ENCODE peak calls at places on chromosomes 6 and 20, in nine cellular contexts. O, G, R, E, Z, F, X, J and B are unnamed samples.

GRCh38 chr6:53536561-53536960 is 8.3 kb downstream of the GCLC start:
- DNase-seq in O (no peak), J (no peak), X (no peak), R (no peak), Z (no peak), E (no peak), F (no peak), G (no peak), B (no peak)

GRCh38 chr6:4599924-4600323 is 176.3 kb upstream of the CDYL start:
- DNase-seq in E (no peak), F (peak; percentile 28), G (peak; percentile 27), R (no peak), O (no peak), X (peak; percentile 37), Z (peak; percentile 84), J (no peak), B (no peak)

GRCh38 chr6:168083142-168083885 is 4.3 kb upstream of the FRMD1 start:
- DNase-seq in G (no peak), F (no peak), O (no peak), J (no peak), Z (no peak), R (no peak), X (no peak), E (no peak), B (no peak)

GRCh38 chr20:44523746-44524145 is 1.9 kb upstream of the SERINC3 start:
- DNase-seq in O (no peak), R (no peak), J (no peak), Z (no peak), G (no peak), E (no peak), F (no peak), X (no peak), B (no peak)

GRCh38 chr20:13349240-13349604 is 128.1 kb downstream of the ISM1 start:
- DNase-seq in O (no peak), X (no peak), E (no peak), F (no peak), R (no peak), Z (peak; percentile 46), G (no peak), J (no peak), B (no peak)

GRCh38 chr20:11274137-11274536 is 600.3 kb upstream of the JAG1 start:
- DNase-seq in X (peak; percentile 52), Z (peak; percentile 79), F (peak; percentile 75), J (peak; percentile 58), R (peak; percentile 32), G (peak; percentile 86), O (no peak), E (no peak), B (peak; percentile 31)

GRCh38 chr6:3571206-3571815 is 114.5 kb upstream of the SLC22A23 start:
- DNase-seq in F (no peak), O (no peak), J (no peak), X (no peak), E (no peak), G (no peak), Z (no peak), R (no peak), B (no peak)

GRCh38 chr20:208937-209566 is 18.0 kb upstream of the DEFB129 start:
- DNase-seq in Z (peak; percentile 79), F (peak; percentile 64), E (no peak), O (no peak), J (no peak), G (peak; percentile 72), X (peak; percentile 38), R (no peak), B (no peak)

GRCh38 chr20:2688041-2688591 is 4.5 kb upstream of the EBF4 start:
- DNase-seq in F (no peak), Z (peak; percentile 29), G (peak; percentile 59), J (peak; percentile 56), O (peak; percentile 69), R (peak; percentile 61), X (peak; percentile 15), E (no peak), B (no peak)

GRCh38 chr20:61560361-61560853 is 308.3 kb downstream of the CDH4 start:
- DNase-seq in Z (peak; percentile 42), E (no peak), O (no peak), F (no peak), R (no peak), G (peak; percentile 42), X (no peak), J (no peak), B (no peak)

DNA sequence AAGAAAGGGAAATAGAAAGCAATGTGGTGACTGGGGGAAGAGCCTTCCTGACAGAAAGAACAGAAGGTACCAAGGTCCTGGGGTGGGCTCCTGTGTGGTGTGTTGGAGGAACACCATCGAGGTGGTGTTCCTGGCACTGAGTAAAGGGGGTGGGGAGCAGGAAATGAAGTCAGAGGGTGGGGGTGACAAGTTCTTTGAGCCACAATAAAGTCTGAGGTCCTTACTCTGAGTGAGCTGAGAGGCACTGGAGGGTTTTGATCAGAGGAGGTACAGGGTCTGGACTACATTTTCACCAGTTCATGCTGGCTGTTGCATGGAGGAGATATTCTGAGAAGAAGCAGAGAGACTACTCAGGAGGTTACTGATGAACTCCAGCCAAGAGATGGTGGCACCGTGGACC is 198.2 kb downstream of the GMPR start:
- DNase-seq in O (no peak), R (no peak), X (no peak), G (no peak), F (no peak), Z (no peak), E (no peak), J (no peak), B (no peak)
- TF ChIP-seq POLR2A in O (no peak), R (no peak), X (no peak), G (no peak), F (no peak), Z (no peak), E (no peak), J (no peak), B (no peak)

GRCh38 chr6:113414511-113414910 is 442.6 kb upstream of the MARCKS start:
- DNase-seq in Z (peak; percentile 81), G (peak; percentile 69), F (peak; percentile 40), E (no peak), R (peak; percentile 26), O (no peak), J (peak; percentile 58), X (peak; percentile 57), B (peak; percentile 39)

GRCh38 chr6:113416166-113416565 is 441.0 kb upstream of the MARCKS start:
- DNase-seq in J (no peak), Z (peak; percentile 35), R (no peak), E (no peak), G (no peak), O (no peak), X (no peak), F (no peak), B (no peak)

GRCh38 chr6:113411006-113411405 is 446.1 kb upstream of the MARCKS start:
- DNase-seq in R (no peak), O (no peak), F (peak; percentile 35), G (peak; percentile 51), Z (no peak), X (no peak), J (no peak), E (no peak), B (no peak)

GRCh38 chr6:113412589-113413367 is 444.4 kb upstream of the MARCKS start:
- DNase-seq in X (no peak), O (no peak), G (no peak), E (no peak), Z (no peak), F (no peak), R (no peak), J (no peak), B (no peak)
- H3K27ac ChIP-seq in X (no peak overlapping the region), O (no peak overlapping the region), G (peak overlapping the region; percentile 4), E (no peak overlapping the region), Z (no peak overlapping the region), F (no peak overlapping the region), R (no peak overlapping the region), J (no peak overlapping the region), B (no peak overlapping the region)

GRCh38 chr6:42452171-42453026 is 673 bp upstream of the TRERF1 start:
- DNase-seq in O (peak; percentile 84), E (no peak), Z (peak; percentile 76), J (peak; percentile 82), R (peak; percentile 80), G (peak; percentile 86), X (peak; percentile 60), F (no peak), B (peak; percentile 82)
- TF ChIP-seq POLR2A in O (peak; percentile 15), E (no peak), Z (peak; percentile 31), J (peak; percentile 80), R (no peak), G (peak; percentile 68), X (peak; percentile 33), F (no peak), B (peak; percentile 63)

DNA sequence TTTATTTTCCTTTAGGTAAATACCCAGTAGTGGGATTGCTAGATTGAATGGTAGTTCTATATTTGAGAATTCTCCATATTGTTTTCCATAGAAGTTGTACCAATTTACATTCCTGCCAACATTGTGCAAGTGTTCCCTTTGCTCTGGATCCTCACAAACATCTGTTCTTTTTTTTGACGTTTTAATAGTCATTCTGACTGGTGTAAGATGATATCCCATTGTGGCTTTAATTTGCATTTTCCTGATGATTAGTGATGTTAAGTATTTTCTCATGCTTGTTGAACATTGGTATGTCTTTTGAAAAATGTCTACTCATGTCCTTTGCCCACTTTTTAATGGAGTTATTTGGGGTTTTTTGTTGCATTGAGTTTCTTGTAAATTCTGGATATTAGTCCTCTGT is 85.6 kb downstream of the UBE3D start:
- DNase-seq in Z (peak; percentile 86), J (no peak), G (no peak), X (no peak), R (no peak), E (no peak), O (no peak), F (no peak), B (no peak)
- H3K27ac ChIP-seq in Z (no peak overlapping the region), J (no peak overlapping the region), G (no peak overlapping the region), X (no peak overlapping the region), R (no peak overlapping the region), E (no peak overlapping the region), O (no peak overlapping the region), F (no peak overlapping the region), B (no peak overlapping the region)

GRCh38 chr20:1328680-1329330 is at the start of gene SDCBP2:
- DNase-seq in J (no peak), E (no peak), X (peak; percentile 23), O (no peak), G (no peak), R (peak; percentile 26), Z (no peak), F (no peak), B (no peak)
- TF ChIP-seq POLR2A in J (no peak), E (no peak), X (no peak), O (no peak), G (no peak), R (no peak), Z (no peak), F (no peak), B (no peak)

DNA sequence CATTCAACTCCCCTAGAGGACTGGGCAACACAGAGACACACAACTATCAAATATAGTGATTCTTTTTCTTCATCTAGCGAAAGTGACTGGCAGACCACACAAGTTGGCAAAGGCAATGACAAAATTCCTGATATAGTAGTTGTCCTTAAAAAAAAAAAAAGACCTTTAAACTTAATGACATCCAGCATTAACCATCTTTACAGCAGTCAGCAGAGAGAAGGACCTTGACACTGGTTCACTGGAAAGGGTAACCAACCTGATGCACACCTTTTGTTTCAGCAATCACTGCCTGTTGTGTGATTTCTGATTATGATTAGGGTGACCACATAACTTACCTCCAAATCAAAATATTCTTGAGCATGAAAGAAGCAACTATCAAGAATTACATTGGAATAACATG is 1.7 kb upstream of the CNKSR3 start:
- DNase-seq in F (no peak), J (no peak), Z (no peak), G (no peak), X (no peak), O (no peak), R (no peak), E (no peak), B (no peak)
- H3K27ac ChIP-seq in F (no peak overlapping the region), J (no peak overlapping the region), Z (no peak overlapping the region), G (no peak overlapping the region), X (no peak overlapping the region), O (no peak overlapping the region), R (no peak overlapping the region), E (peak overlapping the region; percentile 94), B (peak overlapping the region; percentile 97)

GRCh38 chr6:34526992-34527728 is 29.0 kb downstream of the SPDEF start:
- DNase-seq in O (peak; percentile 98), F (peak; percentile 86), G (peak; percentile 91), X (peak; percentile 86), Z (peak; percentile 83), E (peak; percentile 64), R (peak; percentile 96), J (peak; percentile 97), B (peak; percentile 96)
- TF ChIP-seq POLR2A in O (no peak), F (no peak), G (peak; percentile 20), X (no peak), Z (no peak), E (no peak), R (no peak), J (no peak), B (peak; percentile 20)